ENCODE peak calls at places on chromosomes 5 and 9, in five cellular contexts. P is H1, C is IMR-90, Z is HepG2, J is K562. F is an unnamed sample.

GRCh38 chr5:131587541-131587940 is 47.5 kb downstream of the RAPGEF6 start:
- DNase-seq in P (no peak), C (peak), Z (no peak), J (no peak), F (no peak)

GRCh38 chr9:31807574-31808256 is 576.7 kb upstream of the ACO1 start:
- DNase-seq in P (peak), C (no peak), Z (peak), J (peak), F (peak)

GRCh38 chr5:157481666-157482065 is 21.7 kb downstream of the NIPAL4 start:
- DNase-seq in P (no peak), C (no peak), Z (no peak), J (no peak), F (no peak)

GRCh38 chr9:91426123-91426745 is 2.6 kb upstream of the NFIL3 start:
- DNase-seq in P (no peak), C (peak), Z (peak), J (no peak), F (peak)

GRCh38 chr5:14545308-14545707 is 36.3 kb upstream of the OTULINL start:
- DNase-seq in P (no peak), C (no peak), Z (no peak), J (no peak), F (no peak)

GRCh38 chr5:144203750-144204596 is 33.3 kb downstream of the KCTD16 start:
- DNase-seq in P (peak), C (peak), Z (peak), J (peak), F (no peak)

GRCh38 chr9:114367823-114368609 is 19.8 kb downstream of the AKNA start:
- DNase-seq in P (no peak), C (no peak), Z (no peak), J (no peak), F (no peak)

GRCh38 chr5:106521701-106522100 is 1149.0 kb downstream of the EFNA5 start:
- DNase-seq in P (no peak), C (peak), Z (no peak), J (no peak), F (peak)

GRCh38 chr9:129557192-129558036 is 63.5 kb downstream of the C9orf50 start:
- DNase-seq in P (peak), C (peak), Z (peak), J (no peak), F (peak)

GRCh38 chr5:169243651-169244422 is 57.1 kb downstream of the SLIT3 start:
- DNase-seq in P (no peak), C (no peak), Z (no peak), J (no peak), F (no peak)

GRCh38 chr9:72396247-72397091 is 31.5 kb upstream of the ZFAND5 start:
- DNase-seq in P (no peak), C (peak), Z (peak), J (no peak), F (peak)

GRCh38 chr9:33443047-33443446 is 4.3 kb downstream of the AQP3 start:
- DNase-seq in P (no peak), C (peak), Z (peak), J (no peak), F (no peak)

GRCh38 chr5:58677650-58678049 is 94.8 kb downstream of the RAB3C start:
- DNase-seq in P (no peak), C (no peak), Z (no peak), J (no peak), F (no peak)

GRCh38 chr9:131744171-131744714 is 4.4 kb upstream of the RAPGEF1 start:
- DNase-seq in P (no peak), C (peak), Z (peak), J (no peak), F (no peak)

GRCh38 chr5:122908662-122909061 is 63.2 kb downstream of the SNX24 start:
- DNase-seq in P (no peak), C (no peak), Z (no peak), J (no peak), F (no peak)

GRCh38 chr5:137700282-137700680 is 35.6 kb downstream of the KLHL3 start:
- DNase-seq in P (no peak), C (peak), Z (no peak), J (no peak), F (no peak)

GRCh38 chr9:125845271-125845808 is 98.2 kb downstream of the PBX3 start:
- DNase-seq in P (no peak), C (no peak), Z (no peak), J (no peak), F (no peak)

GRCh38 chr5:71816307-71816706 is 97.2 kb downstream of the CARTPT start:
- DNase-seq in P (no peak), C (no peak), Z (no peak), J (no peak), F (no peak)

GRCh38 chr9:33467526-33467925 is 6.2 kb downstream of the NOL6 start:
- DNase-seq in P (no peak), C (no peak), Z (no peak), J (no peak), F (no peak)

GRCh38 chr5:1404062-1404461 is 41.2 kb downstream of the SLC6A3 start:
- DNase-seq in P (no peak), C (no peak), Z (no peak), J (peak), F (no peak)

GRCh38 chr9:131578778-131579504 is 33.6 kb downstream of the PRRT1B start:
- DNase-seq in P (no peak), C (no peak), Z (no peak), J (no peak), F (no peak)

GRCh38 chr5:90153031-90153430 is 256.5 kb downstream of the CETN3 start:
- DNase-seq in P (no peak), C (no peak), Z (no peak), J (no peak), F (no peak)

GRCh38 chr9:4503103-4503502 is 12.8 kb downstream of the SLC1A1 start:
- DNase-seq in P (no peak), C (no peak), Z (no peak), J (no peak), F (no peak)

GRCh38 chr5:175823731-175824525 is 47.5 kb upstream of the CPLX2 start:
- DNase-seq in P (no peak), C (no peak), Z (no peak), J (no peak), F (no peak)

GRCh38 chr9:77876091-77876490 is 155.5 kb downstream of the GNAQ start:
- DNase-seq in P (no peak), C (no peak), Z (no peak), J (no peak), F (no peak)

GRCh38 chr9:124327488-124327887 is 69.7 kb downstream of the NEK6 start:
- DNase-seq in P (no peak), C (no peak), Z (no peak), J (no peak), F (no peak)

GRCh38 chr5:31291323-31291854 is 97.9 kb downstream of the CDH6 start:
- DNase-seq in P (no peak), C (no peak), Z (no peak), J (no peak), F (no peak)

GRCh38 chr5:132013711-132014110 is 2.3 kb upstream of the ACSL6 start:
- DNase-seq in P (peak), C (no peak), Z (no peak), J (no peak), F (no peak)

GRCh38 chr5:14681236-14681752 is 16.8 kb downstream of the OTULIN start:
- DNase-seq in P (no peak), C (no peak), Z (no peak), J (no peak), F (no peak)

GRCh38 chr5:175585573-175585972 is 72.3 kb upstream of the HRH2 start:
- DNase-seq in P (no peak), C (no peak), Z (no peak), J (no peak), F (no peak)

GRCh38 chr9:101543098-101543735 is 9.6 kb downstream of the RNF20 start:
- DNase-seq in P (no peak), C (no peak), Z (no peak), J (no peak), F (no peak)

GRCh38 chr9:136545065-136545965 is 533 bp downstream of the NOTCH1 start:
- DNase-seq in P (no peak), C (no peak), Z (no peak), J (peak), F (no peak)

GRCh38 chr5:28399211-28399610 is 1360.8 kb upstream of the CDH9 start:
- DNase-seq in P (no peak), C (no peak), Z (no peak), J (no peak), F (no peak)

GRCh38 chr5:153711755-153712154 is 221.3 kb downstream of the GRIA1 start:
- DNase-seq in P (no peak), C (peak), Z (no peak), J (no peak), F (no peak)

GRCh38 chr9:96884443-96884842 is 30.1 kb upstream of the ZNF782 start:
- DNase-seq in P (no peak), C (peak), Z (peak), J (peak), F (peak)

DNA sequence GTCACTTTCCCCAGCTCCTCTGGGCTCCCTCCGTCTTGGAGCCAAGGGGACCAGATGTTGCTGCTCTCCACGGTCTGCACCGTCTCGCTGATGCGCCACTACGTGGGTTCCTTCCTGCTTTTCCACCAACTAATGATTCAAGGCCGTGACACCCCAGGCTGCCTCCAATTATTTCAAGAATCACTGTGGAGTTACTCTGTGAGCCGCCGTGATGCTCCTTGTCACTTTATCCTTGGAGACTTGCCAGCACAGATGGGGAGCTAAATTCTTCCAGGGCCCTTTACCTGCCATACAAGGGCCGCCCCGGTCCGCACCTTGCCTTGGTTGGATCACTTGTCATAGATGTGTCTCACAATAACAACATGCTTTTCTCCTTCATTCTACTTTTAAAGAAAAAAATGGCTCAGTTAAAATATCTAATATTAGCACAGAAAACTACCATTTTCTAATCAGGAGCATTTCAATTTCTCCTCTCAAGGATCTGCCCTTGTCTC is 202.0 kb downstream of the FSTL4 start:
- DNase-seq in P (peak), C (no peak), Z (no peak), J (no peak), F (no peak)
- TF ChIP-seq MAFK in P (no peak), C (no peak), Z (no peak), J (no peak), F (no peak)

GRCh38 chr9:93958875-93959682 is 3.9 kb upstream of the BARX1 start:
- DNase-seq in P (peak), C (peak), Z (no peak), J (no peak), F (no peak)

GRCh38 chr9:93960971-93961841 is 6.1 kb upstream of the BARX1 start:
- DNase-seq in P (no peak), C (no peak), Z (no peak), J (no peak), F (no peak)

GRCh38 chr9:93962041-93962440 is 6.9 kb upstream of the BARX1 start:
- DNase-seq in P (no peak), C (no peak), Z (no peak), J (no peak), F (no peak)

GRCh38 chr9:93959739-93960154 is 4.6 kb upstream of the BARX1 start:
- DNase-seq in P (no peak), C (no peak), Z (no peak), J (no peak), F (no peak)

DNA sequence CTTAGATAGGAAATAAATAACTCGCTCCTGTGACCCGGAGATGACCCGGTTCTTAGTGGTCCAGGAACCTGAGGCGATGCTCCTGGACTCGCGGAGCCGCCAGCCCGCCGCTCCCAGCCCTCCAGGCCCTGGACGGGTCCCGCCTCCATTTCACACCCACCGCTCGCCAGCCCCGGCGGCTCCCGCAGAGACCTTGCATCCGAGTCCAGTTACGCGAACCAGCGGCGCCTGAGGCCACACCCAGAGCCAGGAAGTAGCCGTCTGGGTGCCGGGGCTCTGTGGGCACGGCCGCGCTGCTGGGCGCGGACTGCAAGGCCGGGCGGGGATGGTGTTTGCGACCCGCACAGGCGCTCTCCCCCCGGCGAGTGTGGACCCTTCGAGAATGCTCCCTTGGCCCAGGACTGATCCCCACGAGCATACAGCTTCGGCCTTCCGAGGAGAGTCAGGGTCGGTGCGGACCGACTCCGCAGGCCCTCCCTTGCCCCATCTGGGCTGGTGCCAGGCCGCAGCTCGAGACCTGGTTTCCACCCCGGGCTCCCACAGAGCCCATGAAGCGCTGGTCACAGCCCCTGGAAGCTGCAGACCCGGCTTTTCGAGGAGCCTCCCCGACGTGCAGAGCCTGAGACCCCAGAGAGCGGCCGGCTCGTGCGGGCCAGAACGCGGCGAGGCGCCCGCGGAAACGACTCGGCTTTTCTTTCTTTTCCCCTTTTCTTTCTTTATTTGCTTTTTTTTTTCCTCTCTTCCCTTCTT is 5.2 kb upstream of the BARX1 start:
- DNase-seq in P (peak), C (no peak), Z (no peak), J (no peak), F (no peak)
- TF ChIP-seq MAFK in P (no peak), C (no peak), Z (no peak), J (no peak), F (no peak)

GRCh38 chr5:74199005-74199404 is 441.5 kb downstream of the ENC1 start:
- DNase-seq in P (no peak), C (peak), Z (no peak), J (no peak), F (no peak)
- TF ChIP-seq MAFK in P (no peak), C (no peak), Z (no peak), J (no peak), F (no peak)

GRCh38 chr9:20790721-20791120 is 106.7 kb downstream of the FOCAD start:
- DNase-seq in P (no peak), C (no peak), Z (no peak), J (no peak), F (no peak)

GRCh38 chr9:20788526-20789421 is 104.7 kb downstream of the FOCAD start:
- DNase-seq in P (no peak), C (no peak), Z (no peak), J (no peak), F (no peak)

GRCh38 chr9:20784196-20784595 is 100.1 kb downstream of the FOCAD start:
- DNase-seq in P (no peak), C (no peak), Z (no peak), J (no peak), F (no peak)

GRCh38 chr9:20783057-20784038 is 99.3 kb downstream of the FOCAD start:
- DNase-seq in P (no peak), C (peak), Z (no peak), J (no peak), F (no peak)

DNA sequence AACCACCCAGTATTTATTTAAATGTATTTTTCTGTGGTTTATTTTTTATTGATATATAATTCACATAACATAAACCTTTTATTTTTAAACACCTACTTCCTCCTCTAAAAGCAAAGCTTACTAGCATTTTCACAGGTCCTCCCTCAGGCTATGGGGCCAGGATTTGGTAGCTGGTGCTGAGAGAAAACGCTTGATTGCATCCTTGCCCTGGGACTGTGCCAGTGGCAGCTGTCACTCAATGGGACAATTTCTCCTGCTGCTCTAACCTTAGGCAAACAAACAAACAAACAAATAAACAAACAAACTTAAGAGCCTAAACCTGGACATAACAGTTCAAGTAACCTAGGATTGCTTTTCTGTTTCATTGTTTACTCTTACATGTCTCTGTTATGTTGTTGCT is 102.7 kb downstream of the FOCAD start:
- DNase-seq in P (no peak), C (no peak), Z (no peak), J (no peak), F (no peak)
- TF ChIP-seq MAFK in P (no peak), C (no peak), Z (no peak), J (no peak), F (no peak)

DNA sequence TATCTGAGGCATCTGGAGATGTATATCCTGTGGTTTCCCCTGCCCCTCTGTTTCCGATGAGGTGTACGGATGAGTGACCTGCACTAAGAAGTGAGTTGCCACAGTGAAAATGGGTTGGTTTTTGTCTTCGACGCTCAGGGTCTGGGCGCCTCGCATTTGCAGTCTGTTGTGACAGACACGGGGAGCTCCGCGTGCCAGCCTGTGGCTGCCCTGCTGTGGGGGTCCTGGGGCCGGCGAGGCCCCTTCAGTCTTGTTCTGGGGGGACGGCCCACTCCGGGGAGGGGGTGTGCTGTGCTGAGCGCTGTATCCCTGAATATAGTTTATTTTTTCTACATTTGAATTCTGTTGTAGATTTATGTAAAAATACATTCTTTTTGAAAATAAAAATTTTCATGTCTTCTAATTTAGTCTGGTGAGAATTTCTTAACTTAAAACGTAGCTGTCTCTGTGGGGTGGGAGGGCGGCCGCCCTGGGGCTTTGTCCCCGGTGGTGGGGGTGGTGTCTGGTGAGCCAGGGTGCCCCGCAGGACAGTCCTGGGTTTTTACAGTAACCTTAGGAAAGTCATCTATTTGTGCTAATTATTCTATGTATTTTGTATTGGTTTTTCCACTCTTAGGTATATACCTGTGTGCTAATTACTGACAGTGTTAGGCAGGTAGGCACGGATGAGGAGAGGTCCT is 4.7 kb downstream of the RNU6ATAC start:
- DNase-seq in P (no peak), C (no peak), Z (no peak), J (no peak), F (no peak)
- TF ChIP-seq MAFK in P (no peak), C (no peak), Z (no peak), J (no peak), F (no peak)

GRCh38 chr5:75961814-75962213 is 121.4 kb upstream of the SV2C start:
- DNase-seq in P (no peak), C (no peak), Z (no peak), J (no peak), F (no peak)
- TF ChIP-seq MAFK in P (no peak), C (no peak), Z (no peak), J (no peak), F (no peak)